ENCODE peak calls at places on chromosomes 6 and 20, in ten cellular contexts. One of them, this sample, is unnamed.

GRCh38 chr6:52263709-52264320 is 19.5 kb upstream of the IL17F start:
- DNase-seq in IMR-90: peak
- DNase-seq in fibroblast of lung: peak
- DNase-seq in mammary epithelial cell: peak
- DNase-seq in iPS DF 6.9: peak
- DNase-seq in heart right ventricle: peak
- DNase-seq in aorta: peak
- DNase-seq in esophagus muscularis mucosa: no peak
- DNase-seq in neural progenitor cell: peak
- DNase-seq in SJCRH30: peak
- DNase-seq in this sample: peak

GRCh38 chr6:128410584-128410983 is 109.8 kb downstream of the PTPRK start:
- DNase-seq in IMR-90: no peak
- DNase-seq in fibroblast of lung: no peak
- DNase-seq in mammary epithelial cell: no peak
- DNase-seq in iPS DF 6.9: no peak
- DNase-seq in heart right ventricle: no peak
- DNase-seq in aorta: no peak
- DNase-seq in esophagus muscularis mucosa: no peak
- DNase-seq in neural progenitor cell: no peak
- DNase-seq in SJCRH30: no peak
- DNase-seq in this sample: peak

GRCh38 chr6:4809999-4810918 is 34.1 kb downstream of the CDYL start:
- DNase-seq in IMR-90: peak
- DNase-seq in fibroblast of lung: peak
- DNase-seq in mammary epithelial cell: peak
- DNase-seq in iPS DF 6.9: no peak
- DNase-seq in heart right ventricle: no peak
- DNase-seq in aorta: no peak
- DNase-seq in esophagus muscularis mucosa: no peak
- DNase-seq in neural progenitor cell: no peak
- DNase-seq in SJCRH30: no peak
- DNase-seq in this sample: peak

GRCh38 chr6:90574610-90575009 is 12.3 kb downstream of the MAP3K7 start:
- DNase-seq in IMR-90: peak
- DNase-seq in fibroblast of lung: peak
- DNase-seq in mammary epithelial cell: no peak
- DNase-seq in iPS DF 6.9: no peak
- DNase-seq in heart right ventricle: no peak
- DNase-seq in aorta: no peak
- DNase-seq in esophagus muscularis mucosa: no peak
- DNase-seq in neural progenitor cell: no peak
- DNase-seq in SJCRH30: no peak
- DNase-seq in this sample: no peak

GRCh38 chr6:142613981-142614380 is 312.2 kb downstream of the ADGRG6 start:
- DNase-seq in IMR-90: peak
- DNase-seq in fibroblast of lung: no peak
- DNase-seq in mammary epithelial cell: peak
- DNase-seq in iPS DF 6.9: no peak
- DNase-seq in heart right ventricle: no peak
- DNase-seq in aorta: no peak
- DNase-seq in esophagus muscularis mucosa: no peak
- DNase-seq in neural progenitor cell: no peak
- DNase-seq in SJCRH30: no peak
- DNase-seq in this sample: no peak

GRCh38 chr20:62355527-62356142 is 11.5 kb downstream of the LAMA5 start:
- DNase-seq in IMR-90: no peak
- DNase-seq in fibroblast of lung: no peak
- DNase-seq in mammary epithelial cell: no peak
- DNase-seq in iPS DF 6.9: no peak
- DNase-seq in heart right ventricle: peak
- DNase-seq in aorta: peak
- DNase-seq in esophagus muscularis mucosa: no peak
- DNase-seq in neural progenitor cell: peak
- DNase-seq in SJCRH30: peak
- DNase-seq in this sample: no peak

GRCh38 chr6:159679091-159680077 is 13.7 kb downstream of the SOD2 start:
- DNase-seq in IMR-90: peak
- DNase-seq in fibroblast of lung: peak
- DNase-seq in mammary epithelial cell: no peak
- DNase-seq in iPS DF 6.9: no peak
- DNase-seq in heart right ventricle: no peak
- DNase-seq in aorta: no peak
- DNase-seq in esophagus muscularis mucosa: peak
- DNase-seq in neural progenitor cell: no peak
- DNase-seq in SJCRH30: no peak
- DNase-seq in this sample: no peak

GRCh38 chr6:42100029-42100901 is 42.2 kb downstream of the C6orf132 start:
- DNase-seq in IMR-90: peak
- DNase-seq in fibroblast of lung: peak
- DNase-seq in mammary epithelial cell: peak
- DNase-seq in iPS DF 6.9: no peak
- DNase-seq in heart right ventricle: no peak
- DNase-seq in aorta: no peak
- DNase-seq in esophagus muscularis mucosa: no peak
- DNase-seq in neural progenitor cell: no peak
- DNase-seq in SJCRH30: no peak
- DNase-seq in this sample: peak

GRCh38 chr6:56650191-56650590 is 7.5 kb upstream of the DST start:
- DNase-seq in IMR-90: no peak
- DNase-seq in fibroblast of lung: no peak
- DNase-seq in mammary epithelial cell: no peak
- DNase-seq in iPS DF 6.9: no peak
- DNase-seq in heart right ventricle: no peak
- DNase-seq in aorta: no peak
- DNase-seq in esophagus muscularis mucosa: no peak
- DNase-seq in neural progenitor cell: no peak
- DNase-seq in SJCRH30: no peak
- DNase-seq in this sample: no peak

GRCh38 chr20:1266167-1266973 is at the start of gene SNPH:
- DNase-seq in IMR-90: peak
- DNase-seq in fibroblast of lung: peak
- DNase-seq in mammary epithelial cell: peak
- DNase-seq in iPS DF 6.9: no peak
- DNase-seq in heart right ventricle: peak
- DNase-seq in aorta: peak
- DNase-seq in esophagus muscularis mucosa: peak
- DNase-seq in neural progenitor cell: peak
- DNase-seq in SJCRH30: peak
- DNase-seq in this sample: peak

GRCh38 chr20:34401741-34402455 is 38.8 kb downstream of the ITCH start:
- DNase-seq in IMR-90: no peak
- DNase-seq in fibroblast of lung: no peak
- DNase-seq in mammary epithelial cell: no peak
- DNase-seq in iPS DF 6.9: no peak
- DNase-seq in heart right ventricle: no peak
- DNase-seq in aorta: no peak
- DNase-seq in esophagus muscularis mucosa: no peak
- DNase-seq in neural progenitor cell: no peak
- DNase-seq in SJCRH30: no peak
- DNase-seq in this sample: no peak

GRCh38 chr20:54086444-54087134 is 16.2 kb upstream of the BCAS1 start:
- DNase-seq in IMR-90: peak
- DNase-seq in fibroblast of lung: peak
- DNase-seq in mammary epithelial cell: no peak
- DNase-seq in iPS DF 6.9: no peak
- DNase-seq in heart right ventricle: no peak
- DNase-seq in aorta: no peak
- DNase-seq in esophagus muscularis mucosa: no peak
- DNase-seq in neural progenitor cell: no peak
- DNase-seq in SJCRH30: peak
- DNase-seq in this sample: peak

GRCh38 chr6:170287371-170287876 is 3.5 kb downstream of the DLL1 start:
- DNase-seq in IMR-90: no peak
- DNase-seq in fibroblast of lung: no peak
- DNase-seq in mammary epithelial cell: no peak
- DNase-seq in iPS DF 6.9: no peak
- DNase-seq in heart right ventricle: peak
- DNase-seq in aorta: no peak
- DNase-seq in esophagus muscularis mucosa: no peak
- DNase-seq in neural progenitor cell: no peak
- DNase-seq in SJCRH30: no peak
- DNase-seq in this sample: no peak
- H3K4me3 ChIP-seq in IMR-90: no peak
- H3K4me3 ChIP-seq in fibroblast of lung: peak
- H3K4me3 ChIP-seq in mammary epithelial cell: no peak
- H3K4me3 ChIP-seq in iPS DF 6.9: no peak
- H3K4me3 ChIP-seq in heart right ventricle: no peak
- H3K4me3 ChIP-seq in aorta: no peak
- H3K4me3 ChIP-seq in esophagus muscularis mucosa: no peak
- H3K4me3 ChIP-seq in neural progenitor cell: peak
- H3K4me3 ChIP-seq in SJCRH30: peak
- H3K4me3 ChIP-seq in this sample: no peak

GRCh38 chr6:53648571-53648970 is 17.0 kb downstream of the KLHL31 start:
- DNase-seq in IMR-90: peak
- DNase-seq in fibroblast of lung: peak
- DNase-seq in mammary epithelial cell: no peak
- DNase-seq in iPS DF 6.9: no peak
- DNase-seq in heart right ventricle: no peak
- DNase-seq in aorta: no peak
- DNase-seq in esophagus muscularis mucosa: no peak
- DNase-seq in neural progenitor cell: no peak
- DNase-seq in SJCRH30: no peak
- DNase-seq in this sample: no peak

GRCh38 chr6:53643481-53643965 is 22.0 kb downstream of the KLHL31 start:
- DNase-seq in IMR-90: peak
- DNase-seq in fibroblast of lung: no peak
- DNase-seq in mammary epithelial cell: no peak
- DNase-seq in iPS DF 6.9: no peak
- DNase-seq in heart right ventricle: no peak
- DNase-seq in aorta: no peak
- DNase-seq in esophagus muscularis mucosa: no peak
- DNase-seq in neural progenitor cell: no peak
- DNase-seq in SJCRH30: no peak
- DNase-seq in this sample: no peak

GRCh38 chr6:53645850-53646249 is 19.7 kb downstream of the KLHL31 start:
- DNase-seq in IMR-90: no peak
- DNase-seq in fibroblast of lung: no peak
- DNase-seq in mammary epithelial cell: no peak
- DNase-seq in iPS DF 6.9: no peak
- DNase-seq in heart right ventricle: no peak
- DNase-seq in aorta: no peak
- DNase-seq in esophagus muscularis mucosa: no peak
- DNase-seq in neural progenitor cell: no peak
- DNase-seq in SJCRH30: no peak
- DNase-seq in this sample: no peak

GRCh38 chr6:53647437-53648094 is 18.0 kb downstream of the KLHL31 start:
- DNase-seq in IMR-90: no peak
- DNase-seq in fibroblast of lung: peak
- DNase-seq in mammary epithelial cell: peak
- DNase-seq in iPS DF 6.9: no peak
- DNase-seq in heart right ventricle: no peak
- DNase-seq in aorta: no peak
- DNase-seq in esophagus muscularis mucosa: no peak
- DNase-seq in neural progenitor cell: no peak
- DNase-seq in SJCRH30: no peak
- DNase-seq in this sample: peak

DNA sequence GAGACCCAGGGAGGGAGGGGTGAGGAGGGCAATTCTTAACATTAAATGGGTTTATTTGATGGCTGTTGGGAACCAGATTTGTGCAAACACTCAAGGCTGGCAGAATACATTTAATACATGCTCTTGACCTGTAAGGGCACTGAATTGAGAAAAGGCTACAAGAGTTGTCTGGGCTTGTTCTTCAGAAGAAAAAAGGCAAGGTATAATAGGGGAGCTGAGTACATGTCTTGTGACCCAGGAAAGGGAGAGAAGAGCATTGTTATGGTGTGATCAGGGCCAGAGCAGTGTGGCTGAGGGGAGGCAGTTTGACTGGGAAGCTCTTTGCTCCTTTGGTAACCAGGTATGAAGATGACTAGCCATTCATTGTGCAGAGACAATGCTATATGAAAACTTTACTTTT is 18.9 kb downstream of the KLHL31 start:
- DNase-seq in IMR-90: no peak
- DNase-seq in fibroblast of lung: no peak
- DNase-seq in mammary epithelial cell: peak
- DNase-seq in iPS DF 6.9: no peak
- DNase-seq in heart right ventricle: no peak
- DNase-seq in aorta: no peak
- DNase-seq in esophagus muscularis mucosa: no peak
- DNase-seq in neural progenitor cell: no peak
- DNase-seq in SJCRH30: no peak
- DNase-seq in this sample: no peak
- H3K27ac ChIP-seq in IMR-90: no peak
- H3K27ac ChIP-seq in fibroblast of lung: no peak
- H3K27ac ChIP-seq in mammary epithelial cell: no peak
- H3K27ac ChIP-seq in iPS DF 6.9: no peak
- H3K27ac ChIP-seq in heart right ventricle: no peak
- H3K27ac ChIP-seq in aorta: no peak
- H3K27ac ChIP-seq in esophagus muscularis mucosa: no peak
- H3K27ac ChIP-seq in neural progenitor cell: no peak
- H3K27ac ChIP-seq in SJCRH30: no peak
- H3K27ac ChIP-seq in this sample: no peak

GRCh38 chr6:110980648-110981047 is 1.2 kb upstream of the RPF2 start:
- DNase-seq in IMR-90: no peak
- DNase-seq in fibroblast of lung: no peak
- DNase-seq in mammary epithelial cell: no peak
- DNase-seq in iPS DF 6.9: no peak
- DNase-seq in heart right ventricle: no peak
- DNase-seq in aorta: no peak
- DNase-seq in esophagus muscularis mucosa: no peak
- DNase-seq in neural progenitor cell: no peak
- DNase-seq in SJCRH30: no peak
- DNase-seq in this sample: no peak
- H3K4me3 ChIP-seq in IMR-90: no peak
- H3K4me3 ChIP-seq in fibroblast of lung: peak
- H3K4me3 ChIP-seq in mammary epithelial cell: no peak
- H3K4me3 ChIP-seq in iPS DF 6.9: no peak
- H3K4me3 ChIP-seq in heart right ventricle: no peak
- H3K4me3 ChIP-seq in aorta: no peak
- H3K4me3 ChIP-seq in esophagus muscularis mucosa: no peak
- H3K4me3 ChIP-seq in neural progenitor cell: peak
- H3K4me3 ChIP-seq in SJCRH30: no peak
- H3K4me3 ChIP-seq in this sample: no peak

DNA sequence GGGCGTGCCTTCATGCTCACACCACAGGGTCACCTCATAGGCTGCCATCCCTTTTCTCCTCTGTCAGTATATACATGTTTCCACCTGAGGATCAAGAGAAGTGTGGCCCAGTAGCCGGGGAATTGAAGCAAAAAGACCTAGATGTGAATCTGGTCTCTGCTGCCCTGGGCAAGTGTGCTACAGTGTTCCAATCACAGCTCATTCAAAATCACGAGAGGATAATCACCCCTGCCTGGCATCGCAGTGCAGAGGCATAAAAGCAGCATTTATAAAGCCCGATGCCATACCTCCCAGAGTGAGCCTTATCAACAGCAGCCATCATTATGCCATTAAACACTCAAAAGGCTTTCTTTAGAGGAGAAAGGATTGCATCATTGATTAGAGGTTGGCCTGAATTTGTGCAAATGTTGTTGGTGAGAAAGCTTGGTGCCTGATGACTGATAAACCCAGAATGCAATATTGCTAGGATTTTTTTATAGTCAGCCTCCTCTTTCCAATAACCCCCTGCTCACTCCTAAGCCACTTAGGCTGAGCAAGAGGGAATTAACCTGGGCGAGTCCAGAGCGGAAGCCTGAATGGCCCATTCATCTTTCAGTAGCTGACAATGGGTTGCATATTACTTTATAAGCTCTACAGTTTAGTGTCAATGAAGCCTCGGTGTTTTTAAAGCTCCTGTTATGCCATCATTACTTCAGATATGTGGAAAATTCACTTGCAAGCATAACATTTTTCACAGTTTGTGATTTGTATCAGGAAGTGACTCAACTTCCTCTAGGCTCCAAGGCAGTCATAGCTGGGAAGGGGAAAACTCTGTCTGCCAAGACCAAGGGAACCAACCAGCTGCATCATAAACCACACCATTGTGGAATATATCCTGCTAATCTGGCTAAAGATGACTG is 92.5 kb upstream of the NXT1 start:
- DNase-seq in IMR-90: peak
- DNase-seq in fibroblast of lung: peak
- DNase-seq in mammary epithelial cell: peak
- DNase-seq in iPS DF 6.9: no peak
- DNase-seq in heart right ventricle: no peak
- DNase-seq in aorta: no peak
- DNase-seq in esophagus muscularis mucosa: peak
- DNase-seq in neural progenitor cell: no peak
- DNase-seq in SJCRH30: peak
- DNase-seq in this sample: no peak
- H3K27ac ChIP-seq in IMR-90: no peak
- H3K27ac ChIP-seq in fibroblast of lung: peak
- H3K27ac ChIP-seq in mammary epithelial cell: peak
- H3K27ac ChIP-seq in iPS DF 6.9: no peak
- H3K27ac ChIP-seq in heart right ventricle: peak
- H3K27ac ChIP-seq in aorta: peak
- H3K27ac ChIP-seq in esophagus muscularis mucosa: peak
- H3K27ac ChIP-seq in neural progenitor cell: no peak
- H3K27ac ChIP-seq in SJCRH30: peak
- H3K27ac ChIP-seq in this sample: no peak

This sample was measured in small intestine.